ENCODE peak calls at places on chromosomes 4 and X, in seven cellular contexts. S is K562, N is HCT116, U is H1, C is GM12878, H is SK-N-SH, K is HepG2. G is an unnamed sample.

GRCh38 chrX:146456058-146456457 is 353.5 kb upstream of the CXorf51B start:
- DNase-seq in U (no peak), S (no peak), C (no peak), K (no peak), N (no peak), H (no peak), G (no peak)

GRCh38 chr4:8319731-8320385 is 50.3 kb downstream of the HTRA3 start:
- DNase-seq in C (no peak), S (no peak), H (no peak), U (no peak), K (no peak), N (no peak), G (no peak)

GRCh38 chr4:101292901-101293300 is 54.4 kb downstream of the PPP3CA start:
- DNase-seq in S (no peak), K (no peak), C (no peak), H (no peak), U (no peak), N (no peak), G (no peak)

GRCh38 chr4:129179276-129179675 is 83.3 kb downstream of the C4orf33 start:
- DNase-seq in N (no peak), H (no peak), U (no peak), S (no peak), K (no peak), C (no peak), G (no peak)

GRCh38 chrX:13051529-13052172 is 7.2 kb upstream of the FAM9C start:
- DNase-seq in S (no peak), K (no peak), N (no peak), C (peak), H (no peak), U (no peak), G (no peak)

GRCh38 chrX:131711478-131711867 is 167.6 kb downstream of the OR13H1 start:
- DNase-seq in U (no peak), K (no peak), H (no peak), S (no peak), N (no peak), C (no peak), G (no peak)

GRCh38 chr4:94175553-94176260 is 32.0 kb upstream of the SMARCAD1 start:
- DNase-seq in K (no peak), C (no peak), N (no peak), U (no peak), S (no peak), H (peak), G (no peak)

GRCh38 chr4:3852751-3853150 is 86.6 kb downstream of the ADRA2C start:
- DNase-seq in N (no peak), C (no peak), K (no peak), U (no peak), S (no peak), H (no peak), G (no peak)

GRCh38 chr4:40251366-40251765 is 54.5 kb downstream of the RHOH start:
- DNase-seq in U (no peak), N (peak), K (no peak), S (no peak), H (no peak), C (no peak), G (no peak)

GRCh38 chrX:122115604-122116003 is 1068.2 kb downstream of the GLUD2 start:
- DNase-seq in H (no peak), S (no peak), C (no peak), N (no peak), K (peak), U (no peak), G (no peak)

GRCh38 chrX:46710425-46710824 is 48.5 kb downstream of the SLC9A7 start:
- DNase-seq in C (no peak), U (no peak), N (no peak), K (peak), H (no peak), S (no peak), G (no peak)

GRCh38 chrX:15158736-15159406 is 111.0 kb downstream of the ASB9 start:
- DNase-seq in S (no peak), H (no peak), U (no peak), C (peak), K (no peak), N (no peak), G (no peak)

GRCh38 chrX:66074920-66075879 is 35.3 kb upstream of the VSIG4 start:
- DNase-seq in N (no peak), C (peak), K (no peak), S (peak), H (no peak), U (no peak), G (no peak)

GRCh38 chr4:41361831-41362646 is 105.3 kb downstream of the UCHL1 start:
- DNase-seq in U (no peak), C (no peak), S (no peak), K (no peak), H (peak), N (no peak), G (no peak)

GRCh38 chr4:99324978-99325377 is 3.8 kb upstream of the ADH1B start:
- DNase-seq in K (no peak), H (no peak), N (no peak), C (no peak), U (no peak), S (no peak), G (peak)

GRCh38 chr4:97153042-97153441 is 990.2 kb downstream of the STPG2 start:
- DNase-seq in K (peak), C (no peak), N (peak), S (no peak), U (no peak), H (peak), G (peak)

GRCh38 chr4:185597532-185598188 is 62.4 kb upstream of the PDLIM3 start:
- DNase-seq in S (peak), U (no peak), K (peak), C (peak), N (peak), H (peak), G (peak)

GRCh38 chr4:73740353-73740778 is at the start of gene CXCL8:
- DNase-seq in K (peak), H (no peak), U (no peak), C (no peak), N (peak), S (peak), G (no peak)

GRCh38 chrX:40244980-40245379 is 147.2 kb upstream of the BCOR start:
- DNase-seq in N (no peak), C (no peak), S (no peak), U (no peak), K (no peak), H (peak), G (no peak)

GRCh38 chrX:129445436-129445835 is 77.9 kb downstream of the SMARCA1 start:
- DNase-seq in S (no peak), U (no peak), K (no peak), C (no peak), H (no peak), N (no peak), G (no peak)

GRCh38 chr4:7429601-7430078 is 5.1 kb downstream of the PSAPL1 start:
- DNase-seq in C (no peak), K (no peak), H (peak), S (no peak), N (no peak), U (no peak), G (no peak)

GRCh38 chr4:112511294-112512118 is 4.5 kb downstream of the NEUROG2 start:
- DNase-seq in C (no peak), K (no peak), U (no peak), S (no peak), N (no peak), H (no peak), G (no peak)

GRCh38 chr4:3302164-3302785 is 9.5 kb downstream of the RGS12 start:
- DNase-seq in K (no peak), N (no peak), C (peak), U (no peak), S (no peak), H (no peak), G (no peak)

GRCh38 chrX:64580035-64580434 is 184.8 kb upstream of the MTMR8 start:
- DNase-seq in K (no peak), U (no peak), H (no peak), N (no peak), S (no peak), C (no peak), G (no peak)

GRCh38 chrX:64202808-64203320 is 2.6 kb downstream of the AMER1 start:
- DNase-seq in N (no peak), H (no peak), C (no peak), S (no peak), U (no peak), K (no peak), G (no peak)

GRCh38 chr4:174578366-174578765 is 56.1 kb upstream of the HPGD start:
- DNase-seq in C (no peak), N (no peak), S (no peak), U (no peak), H (no peak), K (no peak), G (no peak)

GRCh38 chr4:22473268-22473667 is 42.6 kb downstream of the ADGRA3 start:
- DNase-seq in C (no peak), S (no peak), U (no peak), K (no peak), N (no peak), H (no peak), G (no peak)

GRCh38 chr4:175071123-175071522 is 153.0 kb downstream of the ADAM29 start:
- DNase-seq in C (no peak), K (no peak), H (no peak), U (no peak), N (no peak), S (no peak), G (no peak)

GRCh38 chrX:103783971-103784370 is 7.3 kb downstream of the PLP1 start:
- DNase-seq in K (no peak), U (no peak), H (no peak), S (no peak), N (no peak), C (no peak), G (no peak)

GRCh38 chr4:174284181-174284886 is 623 bp downstream of the CEP44 start:
- DNase-seq in K (peak), C (no peak), H (peak), N (peak), U (no peak), S (peak), G (peak)

GRCh38 chr4:128810331-128810870 is 901 bp downstream of the JADE1 start:
- DNase-seq in N (peak), H (peak), K (peak), U (no peak), C (no peak), S (peak), G (peak)

GRCh38 chr4:19327364-19327763 is 924.3 kb upstream of the SLIT2 start:
- DNase-seq in N (no peak), K (no peak), H (no peak), S (no peak), U (no peak), C (no peak), G (no peak)

GRCh38 chr4:19329077-19329476 is 922.6 kb upstream of the SLIT2 start:
- DNase-seq in U (no peak), N (no peak), S (no peak), C (no peak), H (no peak), K (no peak), G (no peak)

GRCh38 chr4:19324175-19324574 is 927.5 kb upstream of the SLIT2 start:
- DNase-seq in K (no peak), S (no peak), H (no peak), U (no peak), N (no peak), C (no peak), G (no peak)

DNA sequence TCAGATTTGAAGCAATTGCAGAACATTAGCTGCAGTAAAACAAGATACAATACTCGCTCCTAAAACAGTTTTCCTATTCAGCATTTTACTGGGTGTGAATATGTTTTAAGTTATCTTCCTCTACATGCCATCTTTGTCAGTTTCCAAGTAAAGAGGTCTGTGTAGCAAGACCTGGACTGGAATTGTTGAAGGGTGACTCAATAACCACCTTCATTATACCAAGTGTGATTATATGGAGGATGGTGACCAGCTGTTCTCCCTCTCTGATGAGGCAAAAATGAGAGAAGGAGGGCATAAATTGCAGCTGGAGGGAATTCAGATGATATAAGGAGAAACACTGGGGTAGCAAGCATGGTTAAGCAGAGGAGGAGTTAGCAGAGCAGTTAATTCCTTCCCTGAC is 922.1 kb upstream of the SLIT2 start:
- DNase-seq in U (no peak), K (no peak), N (no peak), H (no peak), S (no peak), C (no peak), G (no peak)
- TF ChIP-seq JUND in U (no peak), K (no peak), N (no peak), H (no peak), S (no peak), C (no peak), G (no peak)

DNA sequence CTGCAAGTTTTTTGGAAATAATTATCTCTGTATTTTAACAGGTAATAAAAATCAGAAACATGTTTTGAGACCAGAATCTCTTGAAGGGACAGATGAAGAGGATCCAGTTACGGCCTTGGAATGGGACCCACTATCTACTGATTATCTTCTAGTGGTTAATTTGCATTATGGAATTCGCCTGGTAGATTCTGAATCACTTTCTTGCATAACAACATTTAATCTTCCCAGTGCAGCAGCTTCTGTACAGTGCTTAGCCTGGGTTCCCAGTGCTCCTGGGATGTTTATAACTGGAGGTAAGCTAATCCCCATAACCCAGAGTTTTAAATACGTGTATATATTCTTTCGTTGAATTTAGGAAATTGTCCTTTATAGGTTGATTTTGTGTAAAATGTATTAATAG is 59.4 kb downstream of the WDR17 start:
- DNase-seq in C (no peak), U (no peak), N (no peak), S (no peak), K (no peak), H (no peak), G (no peak)
- TF ChIP-seq JUND in C (no peak), U (no peak), N (no peak), S (no peak), K (no peak), H (no peak), G (no peak)

DNA sequence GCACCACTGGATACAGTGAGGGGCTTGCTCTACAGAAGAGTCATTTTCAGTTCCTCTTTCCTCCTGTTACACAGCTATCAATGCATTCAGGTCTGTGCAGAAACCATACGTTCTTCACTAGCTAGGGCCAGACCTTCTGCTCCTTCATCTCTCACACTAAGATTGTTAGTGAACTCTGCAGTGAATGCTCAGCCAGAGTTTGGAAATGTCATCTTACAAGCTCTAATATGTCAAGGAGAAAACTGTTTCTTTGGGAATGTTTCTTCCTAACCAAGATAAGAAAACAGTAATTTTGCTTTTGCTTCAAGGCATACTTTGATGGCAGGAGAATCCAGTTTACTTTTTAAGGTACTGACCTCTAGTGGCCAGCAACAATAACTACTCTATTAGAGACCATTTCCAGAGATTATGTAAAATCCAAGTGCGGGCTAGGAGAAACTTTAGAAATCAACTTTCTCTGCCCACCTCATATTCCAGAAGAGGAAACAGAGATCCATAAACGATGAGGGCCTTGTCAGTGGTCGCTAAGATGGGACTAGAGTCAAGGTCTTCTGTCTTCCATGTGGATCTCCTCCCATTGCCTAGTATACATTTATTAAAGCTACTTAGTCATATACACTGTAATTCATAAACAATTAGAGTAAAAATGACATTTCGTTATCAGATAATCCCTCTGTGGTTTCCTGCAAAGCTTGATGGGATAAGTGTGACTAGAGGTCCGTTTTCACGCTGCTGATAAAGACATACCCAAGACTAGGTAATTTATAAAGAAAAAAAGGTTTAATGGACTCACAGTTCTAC is 12.1 kb upstream of the CC2D2A start:
- DNase-seq in C (peak), K (peak), S (peak), U (no peak), N (no peak), H (peak), G (peak)
- TF ChIP-seq JUND in C (no peak), K (no peak), S (no peak), U (no peak), N (no peak), H (no peak), G (no peak)

GRCh38 chr4:80077639-80078038 is 4.6 kb upstream of the ANTXR2 start:
- DNase-seq in C (no peak), H (no peak), U (no peak), S (no peak), N (no peak), K (no peak), G (no peak)

GRCh38 chr4:80078361-80079092 is 5.5 kb upstream of the ANTXR2 start:
- DNase-seq in S (no peak), K (no peak), C (no peak), U (no peak), N (no peak), H (no peak), G (no peak)

GRCh38 chr4:80082693-80083092 is 9.7 kb upstream of the ANTXR2 start:
- DNase-seq in C (no peak), U (no peak), H (no peak), N (no peak), K (no peak), S (no peak), G (no peak)

GRCh38 chr4:80081566-80081965 is 8.5 kb upstream of the ANTXR2 start:
- DNase-seq in S (no peak), N (no peak), U (no peak), H (no peak), K (no peak), C (no peak), G (no peak)

GRCh38 chr4:80079255-80079923 is 6.4 kb upstream of the ANTXR2 start:
- DNase-seq in U (no peak), K (no peak), N (no peak), S (no peak), C (no peak), H (no peak), G (no peak)
- TF ChIP-seq JUND in U (no peak), K (no peak), N (no peak), S (no peak), C (no peak), H (no peak), G (no peak)

DNA sequence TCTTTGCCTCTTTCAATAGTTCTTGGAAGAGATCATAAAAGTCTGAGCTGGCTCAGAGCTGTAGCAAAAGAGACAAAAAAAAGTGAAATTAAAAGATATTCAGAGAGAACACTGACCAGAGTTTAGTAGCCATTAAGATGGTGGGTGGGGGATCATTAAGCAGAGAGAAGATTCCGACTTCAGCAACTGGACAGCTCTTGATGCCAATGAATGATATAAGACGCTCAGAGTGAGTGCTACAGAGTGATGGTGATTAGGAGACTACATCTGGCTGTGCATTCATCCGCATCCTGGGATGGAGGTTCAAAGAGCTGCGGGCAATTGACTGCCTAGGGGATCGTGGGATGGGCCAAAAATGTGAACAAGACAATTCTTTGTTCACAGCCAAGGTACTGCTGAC is 178.5 kb downstream of the PACRGL start:
- DNase-seq in N (no peak), C (no peak), S (no peak), U (no peak), H (no peak), K (no peak), G (no peak)
- TF ChIP-seq JUND in N (no peak), C (no peak), S (no peak), U (no peak), H (no peak), K (no peak), G (no peak)

DNA sequence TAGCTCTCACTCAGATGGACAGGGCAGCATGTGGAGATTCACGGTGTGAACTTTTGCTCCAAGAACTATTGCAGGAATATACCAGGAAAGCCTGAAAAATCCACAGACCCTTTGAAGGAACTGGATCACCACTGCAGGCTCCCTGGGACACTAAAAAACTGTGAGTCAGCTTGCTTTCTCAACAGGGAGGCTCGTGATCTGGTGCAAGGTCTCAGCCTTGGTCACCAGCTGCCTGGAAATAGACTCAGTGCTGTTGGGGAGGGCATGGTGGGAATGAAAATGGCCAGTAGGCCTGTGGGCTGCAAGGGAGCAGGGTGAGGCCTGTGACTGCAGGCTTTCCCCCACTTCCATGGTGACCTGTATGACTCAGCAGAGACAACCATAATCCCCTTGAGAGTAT is 426.4 kb upstream of the RPS6KA3 start:
- DNase-seq in U (no peak), K (no peak), N (no peak), C (no peak), S (no peak), H (no peak), G (no peak)
- TF ChIP-seq JUND in U (no peak), K (no peak), N (no peak), C (no peak), S (no peak), H (no peak), G (no peak)

GRCh38 chrX:153634236-153634635 is 12.8 kb upstream of the DUSP9 start:
- DNase-seq in C (no peak), H (peak), S (no peak), U (no peak), N (no peak), K (no peak), G (no peak)
- TF ChIP-seq JUND in C (no peak), H (no peak), S (no peak), U (no peak), N (no peak), K (no peak), G (no peak)

G was measured in T47D.